ENCODE peak calls at places on chromosomes 12 and 14, in four cellular contexts. R, S, X and E are unnamed samples.

GRCh38 chr12:108907861-108908302 is 28.0 kb downstream of the DAO start:
- DNase-seq in S (no peak), R (no peak), X (no peak), E (no peak)

GRCh38 chr12:104282109-104282508 is 21.4 kb upstream of the EID3 start:
- DNase-seq in R (no peak), X (no peak), S (no peak), E (no peak)

GRCh38 chr12:116104167-116104750 is 173.2 kb downstream of the MED13L start:
- DNase-seq in S (no peak), X (no peak), R (no peak), E (no peak)

GRCh38 chr12:28500373-28501024 is 310.2 kb downstream of the CCDC91 start:
- DNase-seq in S (no peak), R (peak; percentile 28), X (no peak), E (no peak)

GRCh38 chr12:127260531-127260930 is 1006.4 kb upstream of the TMEM132C start:
- DNase-seq in S (no peak), R (peak; percentile 79), X (no peak), E (no peak)

GRCh38 chr14:94612174-94612573 is at the start of gene SERPINA3:
- DNase-seq in X (no peak), S (no peak), R (peak; percentile 41), E (peak; percentile 65)

GRCh38 chr14:69101331-69101826 is 51.5 kb downstream of the DCAF5 start:
- DNase-seq in R (peak; percentile 95), S (no peak), X (no peak), E (peak; percentile 87)

GRCh38 chr14:101593411-101594181 is 32.3 kb downstream of the DIO3 start:
- DNase-seq in R (no peak), X (no peak), S (no peak), E (peak; percentile 20)

GRCh38 chr14:59407246-59407615 is 57.9 kb downstream of the GPR135 start:
- DNase-seq in S (no peak), R (peak; percentile 95), X (no peak), E (peak; percentile 68)

GRCh38 chr12:116879509-116880212 is 1.6 kb downstream of the HRK start:
- DNase-seq in R (no peak), S (no peak), X (peak; percentile 3), E (no peak)

GRCh38 chr12:94990222-94990621 is 13.3 kb downstream of the NDUFA12 start:
- DNase-seq in S (no peak), X (no peak), R (no peak), E (no peak)

GRCh38 chr12:65810036-65810435 is 14.2 kb upstream of the HMGA2 start:
- DNase-seq in X (no peak), S (no peak), R (peak; percentile 76), E (no peak)

GRCh38 chr12:96670334-96670899 is 181.0 kb downstream of the CFAP54 start:
- DNase-seq in R (no peak), X (no peak), S (no peak), E (no peak)

GRCh38 chr14:50379563-50379962 is 17.1 kb downstream of the CDKL1 start:
- DNase-seq in S (no peak), X (no peak), R (no peak), E (no peak)

GRCh38 chr12:106831699-106832098 is 57.2 kb downstream of the RIC8B start:
- DNase-seq in R (no peak), X (no peak), S (no peak), E (no peak)

GRCh38 chr14:62308927-62309326 is 546.7 kb downstream of the SNAPC1 start:
- DNase-seq in R (no peak), X (no peak), S (no peak), E (no peak)